ENCODE peak calls at places on chromosomes 4 and X, in seven cellular contexts. P is left lung; B is T-helper 9 cell; K is ureter; J is epithelial cell of esophagus; C is activated CD8-positive, alpha-beta memory T cell treated with anti-CD3 and anti-CD28 coated beads for 48 hours; S is activated CD4-positive, alpha-beta T cell treated with anti-CD3 and anti-CD28 coated beads, Interleukin-2, amount 50 U/mL, for 4 hours. A is an unnamed sample.

GRCh38 chr4:77073106-77073858 is 2.5 kb downstream of the CCNI start:
- DNase-seq in B (no peak), J (peak; percentile 51), P (no peak), S (no peak), C (no peak), K (no peak), A (no peak)

GRCh38 chr4:89899157-89899556 is 4.5 kb downstream of the MMRN1 start:
- DNase-seq in K (no peak), S (no peak), P (no peak), B (no peak), C (no peak), J (no peak), A (no peak)

GRCh38 chr4:73315091-73315490 is 56.5 kb upstream of the ANKRD17 start:
- DNase-seq in J (peak; percentile 58), C (no peak), S (no peak), B (no peak), K (no peak), P (no peak), A (no peak)

GRCh38 chrX:42943051-42943450 is 165.1 kb upstream of the PPP1R2C start:
- DNase-seq in B (no peak), P (no peak), J (no peak), S (no peak), K (no peak), C (no peak), A (no peak)

GRCh38 chr4:151998723-151999122 is 237.9 kb upstream of the GATB start:
- DNase-seq in P (no peak), S (no peak), J (no peak), B (no peak), K (no peak), C (no peak), A (no peak)

GRCh38 chr4:6169239-6169638 is 31.1 kb downstream of the JAKMIP1 start:
- DNase-seq in P (no peak), K (no peak), S (no peak), B (no peak), J (no peak), C (no peak), A (no peak)

GRCh38 chrX:74924449-74925209 is 623 bp downstream of the NEXMIF start:
- DNase-seq in S (peak; percentile 12), J (peak; percentile 5), P (peak; percentile 68), B (peak; percentile 1), K (no peak), C (peak; percentile 2), A (peak; percentile 45)

GRCh38 chr4:16197842-16198241 is 28.4 kb downstream of the TAPT1 start:
- DNase-seq in K (no peak), B (no peak), J (no peak), C (no peak), P (no peak), S (no peak), A (peak; percentile 45)

GRCh38 chr4:33467291-33467690 is 2747.1 kb downstream of the PCDH7 start:
- DNase-seq in P (peak; percentile 25), S (no peak), C (no peak), K (no peak), J (no peak), B (no peak), A (no peak)

GRCh38 chrX:114097866-114098265 is 486.0 kb upstream of the HTR2C start:
- DNase-seq in J (no peak), P (no peak), C (no peak), S (no peak), B (no peak), K (no peak), A (no peak)

GRCh38 chrX:10360121-10360520 is 203.3 kb downstream of the CLCN4 start:
- DNase-seq in K (no peak), J (no peak), P (no peak), C (no peak), B (no peak), S (no peak), A (no peak)

GRCh38 chrX:79161655-79162054 is 17.2 kb downstream of the GPR174 start:
- DNase-seq in S (no peak), K (no peak), C (no peak), J (no peak), P (no peak), B (peak; percentile 7), A (peak; percentile 71)

GRCh38 chr4:18022572-18023039 is 1.1 kb upstream of the LCORL start:
- DNase-seq in S (no peak), P (no peak), C (no peak), B (no peak), J (peak; percentile 1), K (no peak), A (no peak)

GRCh38 chr4:1794809-1795303 is 1.8 kb downstream of the FGFR3 start:
- DNase-seq in P (no peak), J (no peak), S (no peak), C (no peak), K (no peak), B (no peak), A (no peak)

GRCh38 chr4:7487998-7488671 is 53.4 kb upstream of the PSAPL1 start:
- DNase-seq in K (no peak), S (no peak), C (no peak), B (no peak), J (no peak), P (peak; percentile 50), A (no peak)

GRCh38 chr4:3209551-3210325 is 39.2 kb upstream of the MSANTD1 start:
- DNase-seq in S (no peak), J (no peak), K (no peak), C (no peak), B (no peak), P (peak; percentile 61), A (no peak)

GRCh38 chrX:100407147-100407783 is 2.8 kb downstream of the PCDH19 start:
- DNase-seq in P (no peak), J (no peak), C (no peak), B (no peak), S (no peak), K (no peak), A (no peak)

GRCh38 chr4:142960134-142960533 is 114.0 kb upstream of the INPP4B start:
- DNase-seq in C (no peak), P (no peak), K (no peak), B (no peak), S (no peak), J (peak; percentile 17), A (no peak)

GRCh38 chr4:47031713-47032404 is 492 bp downstream of the GABRB1 start:
- DNase-seq in S (no peak), C (no peak), K (no peak), P (no peak), J (peak; percentile 14), B (no peak), A (peak; percentile 11)

GRCh38 chr4:2248044-2248780 is 6.3 kb upstream of the HAUS3 start:
- DNase-seq in S (no peak), K (no peak), J (no peak), C (no peak), P (peak; percentile 65), B (no peak), A (no peak)

GRCh38 chr4:55143858-55144257 is 18.5 kb upstream of the KDR start:
- DNase-seq in P (no peak), K (no peak), J (peak; percentile 69), C (no peak), S (no peak), B (no peak), A (no peak)

GRCh38 chrX:153381684-153382532 is 19.2 kb downstream of the PNMA6E start:
- DNase-seq in S (no peak), P (no peak), C (no peak), J (no peak), B (no peak), K (no peak), A (peak; percentile 75)

GRCh38 chr4:28621541-28621940 is 1760.9 kb downstream of the STIM2 start:
- DNase-seq in K (no peak), C (no peak), P (no peak), B (no peak), S (no peak), J (peak; percentile 19), A (no peak)

GRCh38 chr4:101279377-101279871 is 67.9 kb downstream of the PPP3CA start:
- DNase-seq in B (no peak), P (no peak), K (peak; percentile 54), J (no peak), C (no peak), S (no peak), A (peak; percentile 96)

GRCh38 chrX:8955521-8955920 is 78.4 kb downstream of the FAM9B start:
- DNase-seq in J (no peak), C (no peak), S (no peak), B (no peak), K (no peak), P (no peak), A (no peak)

GRCh38 chrX:10514891-10515290 is 105.5 kb downstream of the MID1 start:
- DNase-seq in C (no peak), J (no peak), S (no peak), P (no peak), B (no peak), K (no peak), A (no peak)

GRCh38 chr4:41590591-41590990 is 52.6 kb downstream of the LIMCH1 start:
- DNase-seq in C (no peak), J (peak; percentile 46), P (no peak), B (no peak), S (no peak), K (peak; percentile 44), A (peak; percentile 33)

GRCh38 chr4:109411964-109412363 is 21.7 kb upstream of the SEC24B start:
- DNase-seq in J (peak; percentile 5), S (no peak), K (no peak), B (no peak), C (no peak), P (no peak), A (peak; percentile 61)

GRCh38 chr4:11914406-11914805 is 485.7 kb upstream of the HS3ST1 start:
- DNase-seq in J (no peak), K (no peak), P (no peak), S (no peak), C (no peak), B (no peak), A (no peak)

GRCh38 chr4:19005211-19005610 is 983.7 kb upstream of the LCORL start:
- DNase-seq in C (no peak), S (no peak), J (no peak), B (no peak), P (no peak), K (no peak), A (no peak)

GRCh38 chr4:88172987-88173386 is 14.5 kb upstream of the ABCG2 start:
- DNase-seq in B (no peak), K (no peak), S (no peak), P (no peak), C (no peak), J (no peak), A (no peak)

GRCh38 chr4:22667332-22667731 is 25.4 kb upstream of the GBA3 start:
- DNase-seq in B (no peak), P (no peak), S (no peak), K (no peak), J (no peak), C (no peak), A (no peak)

GRCh38 chr4:155900402-155900801 is 3.1 kb upstream of the TDO2 start:
- DNase-seq in J (peak; percentile 66), B (no peak), P (no peak), C (no peak), K (no peak), S (no peak), A (peak; percentile 13)

GRCh38 chr4:118888666-118889312 is at the start of gene SYNPO2:
- DNase-seq in K (peak; percentile 86), C (peak; percentile 7), P (peak; percentile 87), B (peak; percentile 12), J (peak; percentile 77), S (no peak), A (peak; percentile 81)